ENCODE peak calls at places on chromosomes 11 and 22, in eight cellular contexts. Y, G, K, W, Z, O, J and V are unnamed samples.

GRCh38 chr11:45647786-45648185 is 17.6 kb downstream of the CHST1 start:
- DNase-seq in Y (no peak), G (no peak), K (no peak), W (no peak), Z (no peak), O (no peak), J (no peak), V (no peak)

GRCh38 chr22:24443668-24444067 is 16.3 kb downstream of the ADORA2A start:
- DNase-seq in Y (no peak), G (no peak), K (no peak), W (no peak), Z (no peak), O (no peak), J (no peak), V (no peak)

GRCh38 chr22:46547883-46548244 is 10.4 kb upstream of the CELSR1 start:
- DNase-seq in Y (peak), G (no peak), K (peak), W (peak), Z (no peak), O (no peak), J (no peak), V (no peak)

GRCh38 chr22:24119476-24119875 is 61.8 kb upstream of the SUSD2 start:
- DNase-seq in Y (no peak), G (no peak), K (no peak), W (no peak), Z (no peak), O (no peak), J (no peak), V (no peak)

GRCh38 chr11:68641880-68642279 is 42.5 kb upstream of the GAL start:
- DNase-seq in Y (no peak), G (no peak), K (no peak), W (no peak), Z (no peak), O (no peak), J (no peak), V (no peak)

GRCh38 chr11:94997437-94997836 is 23.9 kb downstream of the KDM4D start:
- DNase-seq in Y (no peak), G (no peak), K (no peak), W (no peak), Z (no peak), O (no peak), J (no peak), V (peak)

GRCh38 chr11:22634897-22635629 is 9.4 kb upstream of the FANCF start:
- DNase-seq in Y (no peak), G (no peak), K (peak), W (peak), Z (no peak), O (no peak), J (peak), V (no peak)

GRCh38 chr22:21020802-21021429 is 6.0 kb downstream of the P2RX6 start:
- DNase-seq in Y (no peak), G (no peak), K (no peak), W (no peak), Z (no peak), O (no peak), J (peak), V (no peak)